ENCODE peak calls at places on chromosomes 4 and X, in four cellular contexts. H is T-cell; Z is fibroblast of the aortic adventitia; N is stimulated activated CD4-positive, alpha-beta T cell treated with anti-CD3 and anti-CD28 coated beads, Interleukin-2, amount 100 ng/mL, for 48 hours. L is an unnamed sample.
A peak's percentile ranks its signal among the peaks of the same experiment; 100 is the strongest.

GRCh38 chr4:162209706-162210105 is 45.9 kb upstream of the FSTL5 start:
- DNase-seq in H (no peak), Z (no peak), N (no peak), L (no peak)

GRCh38 chr4:21083413-21083812 is 383.2 kb downstream of the PACRGL start:
- DNase-seq in H (no peak), Z (no peak), N (no peak), L (no peak)

GRCh38 chrX:101407167-101407747 is 468 bp downstream of the GLA start:
- DNase-seq in H (no peak), Z (no peak), N (no peak), L (no peak)

GRCh38 chr4:48799157-48799556 is 19.1 kb upstream of the FRYL start:
- DNase-seq in H (no peak), Z (peak; percentile 4), N (no peak), L (no peak)

GRCh38 chr4:52993771-52994170 is 131.7 kb downstream of the RASL11B start:
- DNase-seq in H (no peak), Z (no peak), N (no peak), L (no peak)

GRCh38 chr4:189533603-189534002 is 407.1 kb upstream of the FRG1 start:
- DNase-seq in H (no peak), Z (peak; percentile 0), N (no peak), L (no peak)

GRCh38 chr4:54337007-54337406 is 107.9 kb downstream of the PDGFRA start:
- DNase-seq in H (no peak), Z (no peak), N (no peak), L (no peak)

GRCh38 chr4:135185256-135185655 is 983.7 kb upstream of the PABPC4L start:
- DNase-seq in H (no peak), Z (no peak), N (no peak), L (no peak)

GRCh38 chrX:16882188-16882587 is 12.0 kb upstream of the RBBP7 start:
- DNase-seq in H (no peak), Z (peak; percentile 27), N (no peak), L (no peak)

GRCh38 chr4:79848329-79848728 is 224.7 kb downstream of the ANTXR2 start:
- DNase-seq in H (no peak), Z (no peak), N (no peak), L (no peak)

GRCh38 chrX:151871244-151871643 is 41.4 kb upstream of the MAGEA4 start:
- DNase-seq in H (no peak), Z (peak; percentile 94), N (no peak), L (no peak)

GRCh38 chr4:7160439-7160838 is 31.9 kb upstream of the SORCS2 start:
- DNase-seq in H (peak; percentile 17), Z (no peak), N (no peak), L (no peak)

GRCh38 chr4:23130845-23131244 is 438.1 kb downstream of the GBA3 start:
- DNase-seq in H (no peak), Z (no peak), N (no peak), L (no peak)